ENCODE peak calls at places on chromosomes 16 and 17, in ten cellular contexts. One of them, this sample, is unnamed.

GRCh38 chr17:79840204-79840988 is 1.2 kb upstream of the CBX4 start:
- DNase-seq in H1: no peak
- DNase-seq in epithelial cell of esophagus: peak
- DNase-seq in Peyer's patch: peak
- DNase-seq in chondrocyte: no peak
- DNase-seq in right lobe of liver: peak
- DNase-seq in prostate gland: peak
- DNase-seq in tibial nerve: peak
- DNase-seq in MM.1S: no peak
- DNase-seq in GM12864: no peak
- DNase-seq in this sample: peak

GRCh38 chr16:78317871-78318270 is 218.4 kb downstream of the WWOX start:
- DNase-seq in MM.1S: no peak
- DNase-seq in GM12864: no peak
- DNase-seq in right lobe of liver: no peak
- DNase-seq in chondrocyte: no peak
- DNase-seq in epithelial cell of esophagus: no peak
- DNase-seq in prostate gland: no peak
- DNase-seq in tibial nerve: no peak
- DNase-seq in H1: no peak
- DNase-seq in Peyer's patch: no peak
- DNase-seq in this sample: no peak

GRCh38 chr16:3171855-3172593 is 16.0 kb upstream of the OR1F1 start:
- DNase-seq in right lobe of liver: no peak
- DNase-seq in Peyer's patch: no peak
- DNase-seq in GM12864: no peak
- DNase-seq in chondrocyte: no peak
- DNase-seq in tibial nerve: no peak
- DNase-seq in H1: no peak
- DNase-seq in prostate gland: no peak
- DNase-seq in epithelial cell of esophagus: peak
- DNase-seq in MM.1S: peak
- DNase-seq in this sample: peak

GRCh38 chr16:30555848-30556473 is 2.2 kb downstream of the ZNF764 start:
- DNase-seq in Peyer's patch: no peak
- DNase-seq in GM12864: no peak
- DNase-seq in epithelial cell of esophagus: no peak
- DNase-seq in prostate gland: no peak
- DNase-seq in right lobe of liver: no peak
- DNase-seq in tibial nerve: no peak
- DNase-seq in MM.1S: no peak
- DNase-seq in chondrocyte: no peak
- DNase-seq in H1: no peak
- DNase-seq in this sample: no peak

GRCh38 chr16:83475108-83475507 is 332.7 kb upstream of the HSBP1 start:
- DNase-seq in H1: no peak
- DNase-seq in tibial nerve: no peak
- DNase-seq in Peyer's patch: no peak
- DNase-seq in right lobe of liver: no peak
- DNase-seq in MM.1S: no peak
- DNase-seq in GM12864: no peak
- DNase-seq in chondrocyte: no peak
- DNase-seq in prostate gland: no peak
- DNase-seq in epithelial cell of esophagus: peak
- DNase-seq in this sample: no peak

GRCh38 chr16:67294927-67295326 is 15.6 kb downstream of the PLEKHG4 start:
- DNase-seq in GM12864: no peak
- DNase-seq in right lobe of liver: no peak
- DNase-seq in Peyer's patch: no peak
- DNase-seq in chondrocyte: no peak
- DNase-seq in tibial nerve: no peak
- DNase-seq in H1: no peak
- DNase-seq in prostate gland: no peak
- DNase-seq in MM.1S: no peak
- DNase-seq in epithelial cell of esophagus: no peak
- DNase-seq in this sample: no peak

GRCh38 chr17:29977836-29978235 is 36.4 kb downstream of the EFCAB5 start:
- DNase-seq in prostate gland: no peak
- DNase-seq in tibial nerve: no peak
- DNase-seq in H1: no peak
- DNase-seq in MM.1S: no peak
- DNase-seq in GM12864: no peak
- DNase-seq in chondrocyte: no peak
- DNase-seq in Peyer's patch: no peak
- DNase-seq in right lobe of liver: no peak
- DNase-seq in epithelial cell of esophagus: peak
- DNase-seq in this sample: peak

GRCh38 chr16:2933701-2934100 is 22.0 kb downstream of the FLYWCH1 start:
- DNase-seq in epithelial cell of esophagus: no peak
- DNase-seq in right lobe of liver: no peak
- DNase-seq in GM12864: no peak
- DNase-seq in Peyer's patch: no peak
- DNase-seq in H1: no peak
- DNase-seq in prostate gland: no peak
- DNase-seq in chondrocyte: no peak
- DNase-seq in tibial nerve: no peak
- DNase-seq in MM.1S: no peak
- DNase-seq in this sample: no peak

GRCh38 chr17:7326186-7326585 is 2.9 kb downstream of the NEURL4 start:
- DNase-seq in prostate gland: no peak
- DNase-seq in chondrocyte: no peak
- DNase-seq in GM12864: no peak
- DNase-seq in MM.1S: no peak
- DNase-seq in right lobe of liver: no peak
- DNase-seq in H1: no peak
- DNase-seq in Peyer's patch: no peak
- DNase-seq in tibial nerve: no peak
- DNase-seq in epithelial cell of esophagus: no peak
- DNase-seq in this sample: no peak

GRCh38 chr17:7323731-7324437 is 5.3 kb downstream of the NEURL4 start:
- DNase-seq in GM12864: no peak
- DNase-seq in MM.1S: no peak
- DNase-seq in H1: peak
- DNase-seq in epithelial cell of esophagus: peak
- DNase-seq in Peyer's patch: peak
- DNase-seq in tibial nerve: peak
- DNase-seq in prostate gland: peak
- DNase-seq in chondrocyte: no peak
- DNase-seq in right lobe of liver: no peak
- DNase-seq in this sample: peak

GRCh38 chr17:7322520-7323194 is 6.5 kb downstream of the NEURL4 start:
- DNase-seq in tibial nerve: no peak
- DNase-seq in right lobe of liver: no peak
- DNase-seq in H1: no peak
- DNase-seq in epithelial cell of esophagus: no peak
- DNase-seq in GM12864: no peak
- DNase-seq in prostate gland: no peak
- DNase-seq in chondrocyte: no peak
- DNase-seq in Peyer's patch: no peak
- DNase-seq in MM.1S: no peak
- DNase-seq in this sample: no peak

GRCh38 chr17:7325031-7325528 is 4.1 kb downstream of the NEURL4 start:
- DNase-seq in GM12864: no peak
- DNase-seq in chondrocyte: no peak
- DNase-seq in Peyer's patch: no peak
- DNase-seq in right lobe of liver: no peak
- DNase-seq in tibial nerve: no peak
- DNase-seq in MM.1S: no peak
- DNase-seq in prostate gland: no peak
- DNase-seq in epithelial cell of esophagus: no peak
- DNase-seq in H1: no peak
- DNase-seq in this sample: no peak

GRCh38 chr17:7324438-7324779 is 4.7 kb downstream of the NEURL4 start:
- DNase-seq in H1: no peak
- DNase-seq in MM.1S: no peak
- DNase-seq in GM12864: no peak
- DNase-seq in Peyer's patch: no peak
- DNase-seq in prostate gland: no peak
- DNase-seq in chondrocyte: no peak
- DNase-seq in epithelial cell of esophagus: no peak
- DNase-seq in right lobe of liver: no peak
- DNase-seq in tibial nerve: no peak
- DNase-seq in this sample: no peak
- TF ChIP-seq CTCF in H1: no peak
- TF ChIP-seq CTCF in MM.1S: no peak
- TF ChIP-seq CTCF in GM12864: no peak
- TF ChIP-seq CTCF in Peyer's patch: no peak
- TF ChIP-seq CTCF in prostate gland: no peak
- TF ChIP-seq CTCF in chondrocyte: peak
- TF ChIP-seq CTCF in epithelial cell of esophagus: no peak
- TF ChIP-seq CTCF in right lobe of liver: no peak
- TF ChIP-seq CTCF in tibial nerve: no peak
- TF ChIP-seq CTCF in this sample: no peak

DNA sequence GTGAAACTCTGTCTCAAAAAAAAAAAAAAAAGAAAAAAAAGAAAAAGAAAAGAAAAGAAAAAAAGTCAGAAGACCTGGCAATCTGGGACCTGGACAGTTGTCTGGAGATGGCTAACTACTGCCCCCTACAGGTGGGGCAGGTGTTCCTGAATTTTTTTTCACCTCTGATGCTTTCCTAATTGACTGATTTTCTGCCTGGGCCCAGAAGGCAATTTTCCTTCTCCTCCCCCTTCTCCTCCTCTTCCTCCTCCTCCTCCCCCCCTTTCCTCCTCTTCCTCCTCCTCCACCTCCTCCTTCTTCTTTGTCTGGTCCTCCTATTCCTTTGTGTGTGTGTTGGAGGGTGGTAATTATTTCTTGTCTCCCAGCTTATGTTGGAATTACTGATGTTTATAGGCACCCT is 26.7 kb downstream of the IRX5 start:
- DNase-seq in GM12864: no peak
- DNase-seq in H1: no peak
- DNase-seq in epithelial cell of esophagus: peak
- DNase-seq in prostate gland: no peak
- DNase-seq in Peyer's patch: no peak
- DNase-seq in tibial nerve: no peak
- DNase-seq in chondrocyte: no peak
- DNase-seq in right lobe of liver: no peak
- DNase-seq in MM.1S: peak
- DNase-seq in this sample: peak
- TF ChIP-seq CTCF in GM12864: peak
- TF ChIP-seq CTCF in H1: peak
- TF ChIP-seq CTCF in epithelial cell of esophagus: peak
- TF ChIP-seq CTCF in prostate gland: no peak
- TF ChIP-seq CTCF in Peyer's patch: peak
- TF ChIP-seq CTCF in tibial nerve: no peak
- TF ChIP-seq CTCF in chondrocyte: peak
- TF ChIP-seq CTCF in right lobe of liver: peak
- TF ChIP-seq CTCF in MM.1S: peak
- TF ChIP-seq CTCF in this sample: peak

GRCh38 chr17:68805609-68806008 is 149.6 kb downstream of the ABCA8 start:
- DNase-seq in tibial nerve: no peak
- DNase-seq in right lobe of liver: no peak
- DNase-seq in epithelial cell of esophagus: no peak
- DNase-seq in Peyer's patch: no peak
- DNase-seq in prostate gland: no peak
- DNase-seq in H1: no peak
- DNase-seq in GM12864: no peak
- DNase-seq in chondrocyte: no peak
- DNase-seq in MM.1S: peak
- DNase-seq in this sample: no peak

GRCh38 chr17:68803122-68803615 is 152.0 kb downstream of the ABCA8 start:
- DNase-seq in epithelial cell of esophagus: no peak
- DNase-seq in GM12864: no peak
- DNase-seq in right lobe of liver: no peak
- DNase-seq in chondrocyte: no peak
- DNase-seq in Peyer's patch: no peak
- DNase-seq in prostate gland: no peak
- DNase-seq in H1: no peak
- DNase-seq in tibial nerve: no peak
- DNase-seq in MM.1S: no peak
- DNase-seq in this sample: no peak

GRCh38 chr17:68804777-68805176 is 150.4 kb downstream of the ABCA8 start:
- DNase-seq in prostate gland: no peak
- DNase-seq in right lobe of liver: no peak
- DNase-seq in Peyer's patch: no peak
- DNase-seq in MM.1S: no peak
- DNase-seq in epithelial cell of esophagus: no peak
- DNase-seq in H1: no peak
- DNase-seq in GM12864: no peak
- DNase-seq in tibial nerve: no peak
- DNase-seq in chondrocyte: no peak
- DNase-seq in this sample: no peak

GRCh38 chr17:68800731-68801130 is 154.5 kb downstream of the ABCA8 start:
- DNase-seq in chondrocyte: no peak
- DNase-seq in tibial nerve: no peak
- DNase-seq in H1: no peak
- DNase-seq in epithelial cell of esophagus: no peak
- DNase-seq in GM12864: no peak
- DNase-seq in Peyer's patch: no peak
- DNase-seq in right lobe of liver: no peak
- DNase-seq in prostate gland: no peak
- DNase-seq in MM.1S: no peak
- DNase-seq in this sample: no peak

GRCh38 chr17:68801564-68801963 is 153.6 kb downstream of the ABCA8 start:
- DNase-seq in chondrocyte: no peak
- DNase-seq in Peyer's patch: no peak
- DNase-seq in MM.1S: no peak
- DNase-seq in right lobe of liver: no peak
- DNase-seq in GM12864: no peak
- DNase-seq in epithelial cell of esophagus: no peak
- DNase-seq in prostate gland: no peak
- DNase-seq in H1: no peak
- DNase-seq in tibial nerve: no peak
- DNase-seq in this sample: no peak
- TF ChIP-seq CTCF in chondrocyte: no peak
- TF ChIP-seq CTCF in Peyer's patch: no peak
- TF ChIP-seq CTCF in MM.1S: no peak
- TF ChIP-seq CTCF in right lobe of liver: no peak
- TF ChIP-seq CTCF in GM12864: no peak
- TF ChIP-seq CTCF in epithelial cell of esophagus: no peak
- TF ChIP-seq CTCF in prostate gland: no peak
- TF ChIP-seq CTCF in H1: no peak
- TF ChIP-seq CTCF in tibial nerve: no peak
- TF ChIP-seq CTCF in this sample: no peak

GRCh38 chr17:10616502-10617119 is 40.5 kb downstream of the MYH3 start:
- DNase-seq in MM.1S: peak
- DNase-seq in right lobe of liver: peak
- DNase-seq in Peyer's patch: peak
- DNase-seq in chondrocyte: no peak
- DNase-seq in GM12864: peak
- DNase-seq in tibial nerve: peak
- DNase-seq in prostate gland: peak
- DNase-seq in H1: peak
- DNase-seq in epithelial cell of esophagus: peak
- DNase-seq in this sample: peak

GRCh38 chr17:10612957-10613744 is 44.0 kb downstream of the MYH3 start:
- DNase-seq in epithelial cell of esophagus: no peak
- DNase-seq in Peyer's patch: no peak
- DNase-seq in prostate gland: no peak
- DNase-seq in chondrocyte: no peak
- DNase-seq in right lobe of liver: no peak
- DNase-seq in H1: no peak
- DNase-seq in GM12864: no peak
- DNase-seq in MM.1S: no peak
- DNase-seq in tibial nerve: no peak
- DNase-seq in this sample: no peak

GRCh38 chr17:10617120-10617505 is 40.0 kb downstream of the MYH3 start:
- DNase-seq in prostate gland: no peak
- DNase-seq in H1: no peak
- DNase-seq in MM.1S: no peak
- DNase-seq in Peyer's patch: no peak
- DNase-seq in chondrocyte: no peak
- DNase-seq in right lobe of liver: no peak
- DNase-seq in tibial nerve: no peak
- DNase-seq in GM12864: no peak
- DNase-seq in epithelial cell of esophagus: no peak
- DNase-seq in this sample: no peak

GRCh38 chr17:10613775-10614513 is 43.2 kb downstream of the MYH3 start:
- DNase-seq in right lobe of liver: no peak
- DNase-seq in Peyer's patch: no peak
- DNase-seq in MM.1S: no peak
- DNase-seq in prostate gland: no peak
- DNase-seq in GM12864: no peak
- DNase-seq in tibial nerve: no peak
- DNase-seq in H1: no peak
- DNase-seq in chondrocyte: no peak
- DNase-seq in epithelial cell of esophagus: no peak
- DNase-seq in this sample: no peak

GRCh38 chr17:10614536-10615155 is 42.5 kb downstream of the MYH3 start:
- DNase-seq in Peyer's patch: no peak
- DNase-seq in chondrocyte: no peak
- DNase-seq in prostate gland: peak
- DNase-seq in right lobe of liver: no peak
- DNase-seq in MM.1S: peak
- DNase-seq in epithelial cell of esophagus: peak
- DNase-seq in H1: no peak
- DNase-seq in tibial nerve: peak
- DNase-seq in GM12864: no peak
- DNase-seq in this sample: peak
- TF ChIP-seq CTCF in Peyer's patch: peak
- TF ChIP-seq CTCF in chondrocyte: peak
- TF ChIP-seq CTCF in prostate gland: peak
- TF ChIP-seq CTCF in right lobe of liver: peak
- TF ChIP-seq CTCF in MM.1S: peak
- TF ChIP-seq CTCF in epithelial cell of esophagus: peak
- TF ChIP-seq CTCF in H1: peak
- TF ChIP-seq CTCF in tibial nerve: peak
- TF ChIP-seq CTCF in GM12864: peak
- TF ChIP-seq CTCF in this sample: peak